ENCODE peak calls at places on chromosomes 11 and 22, in six cellular contexts. One of them, this sample, is unnamed.

GRCh38 chr11:36214484-36214883 is 74.7 kb downstream of the COMMD9 start:
- DNase-seq in K562: no peak
- DNase-seq in Panc1: no peak
- DNase-seq in SK-N-SH: no peak
- DNase-seq in HepG2: no peak
- DNase-seq in GM12878: no peak
- DNase-seq in this sample: no peak

GRCh38 chr11:1304376-1304775 is 5.1 kb downstream of the TOLLIP start:
- DNase-seq in K562: no peak
- DNase-seq in Panc1: no peak
- DNase-seq in SK-N-SH: no peak
- DNase-seq in HepG2: peak; percentile 81
- DNase-seq in GM12878: no peak
- DNase-seq in this sample: no peak

GRCh38 chr11:819129-819931 is 616 bp downstream of the PNPLA2 start:
- DNase-seq in K562: peak; percentile 95
- DNase-seq in Panc1: no peak
- DNase-seq in SK-N-SH: peak; percentile 98
- DNase-seq in HepG2: peak; percentile 77
- DNase-seq in GM12878: no peak
- DNase-seq in this sample: no peak

GRCh38 chr11:115765803-115766239 is 261.6 kb upstream of the CADM1 start:
- DNase-seq in K562: no peak
- DNase-seq in Panc1: no peak
- DNase-seq in SK-N-SH: no peak
- DNase-seq in HepG2: no peak
- DNase-seq in GM12878: no peak
- DNase-seq in this sample: no peak

GRCh38 chr11:113090716-113091577 is 129.7 kb downstream of the NCAM1 start:
- DNase-seq in K562: no peak
- DNase-seq in Panc1: peak; percentile 17
- DNase-seq in SK-N-SH: peak; percentile 22
- DNase-seq in HepG2: no peak
- DNase-seq in GM12878: no peak
- DNase-seq in this sample: no peak

GRCh38 chr11:26319906-26320305 is 12.0 kb upstream of the ANO3 start:
- DNase-seq in K562: no peak
- DNase-seq in Panc1: no peak
- DNase-seq in SK-N-SH: no peak
- DNase-seq in HepG2: no peak
- DNase-seq in GM12878: no peak
- DNase-seq in this sample: no peak

GRCh38 chr22:44587004-44587793 is 89.2 kb upstream of the RTL6 start:
- DNase-seq in K562: no peak
- DNase-seq in Panc1: no peak
- DNase-seq in SK-N-SH: no peak
- DNase-seq in HepG2: no peak
- DNase-seq in GM12878: no peak
- DNase-seq in this sample: no peak

GRCh38 chr22:19169947-19170318 is 8.6 kb downstream of the SLC25A1 start:
- DNase-seq in K562: no peak
- DNase-seq in Panc1: no peak
- DNase-seq in SK-N-SH: no peak
- DNase-seq in HepG2: no peak
- DNase-seq in GM12878: no peak
- DNase-seq in this sample: no peak

GRCh38 chr11:1936072-1936780 is 10.9 kb upstream of the MRPL23 start:
- DNase-seq in K562: no peak
- DNase-seq in Panc1: no peak
- DNase-seq in SK-N-SH: peak; percentile 32
- DNase-seq in HepG2: no peak
- DNase-seq in GM12878: no peak
- DNase-seq in this sample: no peak

GRCh38 chr11:87967459-87967858 is 207.8 kb downstream of the RAB38 start:
- DNase-seq in K562: no peak
- DNase-seq in Panc1: no peak
- DNase-seq in SK-N-SH: no peak
- DNase-seq in HepG2: no peak
- DNase-seq in GM12878: no peak
- DNase-seq in this sample: no peak

GRCh38 chr11:43493431-43493830 is 134.7 kb downstream of the TTC17 start:
- DNase-seq in K562: no peak
- DNase-seq in Panc1: no peak
- DNase-seq in SK-N-SH: no peak
- DNase-seq in HepG2: no peak
- DNase-seq in GM12878: no peak
- DNase-seq in this sample: no peak

GRCh38 chr11:64117763-64118459 is 48.0 kb downstream of the MACROD1 start:
- DNase-seq in K562: no peak
- DNase-seq in Panc1: no peak
- DNase-seq in SK-N-SH: no peak
- DNase-seq in HepG2: no peak
- DNase-seq in GM12878: no peak
- DNase-seq in this sample: no peak

GRCh38 chr22:35561796-35562526 is 21.3 kb downstream of the RASD2 start:
- DNase-seq in K562: peak; percentile 53
- DNase-seq in Panc1: no peak
- DNase-seq in SK-N-SH: no peak
- DNase-seq in HepG2: no peak
- DNase-seq in GM12878: no peak
- DNase-seq in this sample: peak; percentile 70

GRCh38 chr11:287821-288327 is 1.1 kb upstream of the PGGHG start:
- DNase-seq in K562: peak; percentile 48
- DNase-seq in Panc1: no peak
- DNase-seq in SK-N-SH: peak; percentile 56
- DNase-seq in HepG2: no peak
- DNase-seq in GM12878: no peak
- DNase-seq in this sample: no peak

GRCh38 chr22:38129021-38129420 is 18.5 kb upstream of the BAIAP2L2 start:
- DNase-seq in K562: no peak
- DNase-seq in Panc1: no peak
- DNase-seq in SK-N-SH: no peak
- DNase-seq in HepG2: no peak
- DNase-seq in GM12878: no peak
- DNase-seq in this sample: no peak

GRCh38 chr11:134762248-134763029 is 350.4 kb upstream of the B3GAT1 start:
- DNase-seq in K562: peak; percentile 16
- DNase-seq in Panc1: no peak
- DNase-seq in SK-N-SH: no peak
- DNase-seq in HepG2: no peak
- DNase-seq in GM12878: no peak
- DNase-seq in this sample: no peak

GRCh38 chr11:61756452-61757212 is 4.2 kb downstream of the MYRF start:
- DNase-seq in K562: peak; percentile 74
- DNase-seq in Panc1: no peak
- DNase-seq in SK-N-SH: no peak
- DNase-seq in HepG2: peak; percentile 94
- DNase-seq in GM12878: peak; percentile 73
- DNase-seq in this sample: peak; percentile 56

GRCh38 chr11:118790357-118791014 is 478 bp downstream of the DDX6 start:
- DNase-seq in K562: peak; percentile 80
- DNase-seq in Panc1: no peak
- DNase-seq in SK-N-SH: peak; percentile 79
- DNase-seq in HepG2: peak; percentile 59
- DNase-seq in GM12878: peak; percentile 26
- DNase-seq in this sample: no peak

GRCh38 chr11:118791961-118792578 is 1.1 kb upstream of the DDX6 start:
- DNase-seq in K562: peak; percentile 32
- DNase-seq in Panc1: no peak
- DNase-seq in SK-N-SH: peak; percentile 57
- DNase-seq in HepG2: no peak
- DNase-seq in GM12878: no peak
- DNase-seq in this sample: no peak

GRCh38 chr11:118791015-118791960 is at the start of gene DDX6:
- DNase-seq in K562: peak; percentile 91
- DNase-seq in Panc1: no peak
- DNase-seq in SK-N-SH: peak; percentile 94
- DNase-seq in HepG2: peak; percentile 67
- DNase-seq in GM12878: peak; percentile 19
- DNase-seq in this sample: peak; percentile 45

GRCh38 chr11:118792642-118793124 is 1.7 kb upstream of the DDX6 start:
- DNase-seq in K562: peak; percentile 92
- DNase-seq in Panc1: no peak
- DNase-seq in SK-N-SH: peak; percentile 83
- DNase-seq in HepG2: peak; percentile 92
- DNase-seq in GM12878: peak; percentile 91
- DNase-seq in this sample: peak; percentile 91

GRCh38 chr11:118789501-118790356 is 1.2 kb downstream of the DDX6 start:
- DNase-seq in K562: peak; percentile 38
- DNase-seq in Panc1: no peak
- DNase-seq in SK-N-SH: no peak
- DNase-seq in HepG2: no peak
- DNase-seq in GM12878: peak; percentile 19
- DNase-seq in this sample: no peak
- TF ChIP-seq SIN3A in K562: no peak
- TF ChIP-seq SIN3A in Panc1: no peak
- TF ChIP-seq SIN3A in SK-N-SH: no peak
- TF ChIP-seq SIN3A in HepG2: no peak
- TF ChIP-seq SIN3A in GM12878: no peak
- TF ChIP-seq SIN3A in this sample: no peak

GRCh38 chr22:30444632-30445437 is 19.3 kb downstream of the MTFP1 start:
- DNase-seq in K562: peak; percentile 82
- DNase-seq in Panc1: no peak
- DNase-seq in SK-N-SH: peak; percentile 86
- DNase-seq in HepG2: peak; percentile 41
- DNase-seq in GM12878: no peak
- DNase-seq in this sample: peak; percentile 54
- TF ChIP-seq SIN3A in K562: no peak
- TF ChIP-seq SIN3A in Panc1: no peak
- TF ChIP-seq SIN3A in SK-N-SH: no peak
- TF ChIP-seq SIN3A in HepG2: no peak
- TF ChIP-seq SIN3A in GM12878: no peak
- TF ChIP-seq SIN3A in this sample: peak; percentile 46

GRCh38 chr22:20503816-20504215 is 3.6 kb upstream of the MED15 start:
- DNase-seq in K562: no peak
- DNase-seq in Panc1: no peak
- DNase-seq in SK-N-SH: no peak
- DNase-seq in HepG2: no peak
- DNase-seq in GM12878: no peak
- DNase-seq in this sample: no peak
- TF ChIP-seq SIN3A in K562: no peak
- TF ChIP-seq SIN3A in Panc1: no peak
- TF ChIP-seq SIN3A in SK-N-SH: no peak
- TF ChIP-seq SIN3A in HepG2: no peak
- TF ChIP-seq SIN3A in GM12878: no peak
- TF ChIP-seq SIN3A in this sample: no peak

DNA sequence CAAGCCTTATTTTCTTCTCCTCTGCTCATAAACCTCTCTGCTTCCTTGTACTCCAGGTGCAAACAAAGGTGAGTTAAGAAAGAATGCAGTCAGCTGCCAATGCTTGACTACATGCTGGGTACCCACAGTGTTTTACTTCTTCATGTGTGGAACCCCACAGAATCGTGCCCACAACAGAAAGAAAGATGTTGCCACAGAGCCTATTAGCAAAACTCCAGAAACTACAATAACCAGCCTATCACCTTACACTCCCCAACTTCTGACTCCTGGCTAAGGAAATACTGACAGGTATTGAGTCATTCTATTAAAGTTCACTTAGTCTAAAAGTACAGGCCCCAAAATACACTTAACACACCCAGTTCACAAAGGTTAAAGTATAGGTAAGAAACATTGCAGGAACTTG is 56.9 kb upstream of the CCDC89 start:
- DNase-seq in K562: no peak
- DNase-seq in Panc1: no peak
- DNase-seq in SK-N-SH: no peak
- DNase-seq in HepG2: no peak
- DNase-seq in GM12878: no peak
- DNase-seq in this sample: no peak
- TF ChIP-seq SIN3A in K562: no peak
- TF ChIP-seq SIN3A in Panc1: no peak
- TF ChIP-seq SIN3A in SK-N-SH: no peak
- TF ChIP-seq SIN3A in HepG2: no peak
- TF ChIP-seq SIN3A in GM12878: no peak
- TF ChIP-seq SIN3A in this sample: no peak

DNA sequence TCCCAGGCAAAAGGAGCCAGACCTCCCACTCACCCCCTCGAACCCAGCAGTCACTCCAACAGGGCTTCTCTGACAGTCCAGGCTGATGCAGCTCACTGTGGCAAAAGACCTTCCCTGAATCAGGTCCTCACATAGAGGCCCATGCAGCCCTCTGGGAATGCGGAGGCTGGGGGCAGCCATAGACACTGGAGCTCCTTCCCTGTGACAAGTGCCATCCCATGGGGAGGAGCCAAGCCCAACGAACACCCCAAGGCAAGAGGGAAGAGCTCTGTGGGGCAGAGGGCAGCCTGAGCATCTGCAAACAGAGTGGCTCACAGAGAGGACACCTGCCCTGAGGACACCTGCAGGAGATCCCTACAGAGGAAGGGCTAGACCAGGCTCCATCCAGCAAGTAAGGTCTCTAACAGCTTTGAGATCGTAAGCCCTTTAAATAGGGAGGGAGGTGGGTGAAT is at the start of gene LINC01488:
- DNase-seq in K562: no peak
- DNase-seq in Panc1: no peak
- DNase-seq in SK-N-SH: no peak
- DNase-seq in HepG2: no peak
- DNase-seq in GM12878: no peak
- DNase-seq in this sample: no peak
- TF ChIP-seq SIN3A in K562: no peak
- TF ChIP-seq SIN3A in Panc1: no peak
- TF ChIP-seq SIN3A in SK-N-SH: no peak
- TF ChIP-seq SIN3A in HepG2: no peak
- TF ChIP-seq SIN3A in GM12878: no peak
- TF ChIP-seq SIN3A in this sample: no peak

DNA sequence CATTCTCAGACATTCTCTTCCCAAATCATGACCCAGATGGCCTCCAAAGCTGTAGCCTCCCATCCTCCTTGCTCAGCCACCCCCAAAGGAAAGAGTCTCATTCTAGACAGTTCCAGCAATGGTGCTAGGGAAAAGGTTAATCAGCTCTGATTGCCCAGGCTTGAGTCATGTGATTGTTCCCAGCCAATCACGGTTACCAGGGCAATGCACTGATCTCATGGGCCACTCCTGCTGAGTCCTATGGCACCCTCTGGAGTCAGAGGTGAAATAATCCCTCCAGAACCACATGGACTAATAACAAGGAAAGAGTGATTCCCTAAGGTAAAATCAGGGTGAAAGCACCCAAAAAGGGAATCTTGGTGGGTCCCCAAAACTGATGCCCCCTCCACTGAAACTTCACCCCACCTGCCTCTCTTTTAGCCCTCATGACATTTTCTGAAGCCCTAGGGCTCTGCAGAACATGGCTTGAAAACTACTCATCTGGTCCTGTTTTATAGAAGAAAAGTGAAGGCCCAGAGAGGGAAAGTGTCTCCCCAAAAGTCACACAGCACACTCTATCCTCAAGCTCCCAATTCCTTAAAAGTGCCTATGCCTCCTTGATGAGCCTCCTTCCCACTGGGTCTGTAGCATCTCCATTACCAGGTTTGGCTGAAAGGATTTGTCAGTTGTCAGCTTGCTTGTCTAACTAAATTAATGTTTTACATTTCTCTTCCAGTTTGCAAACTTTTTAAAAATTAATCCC is 203.7 kb downstream of the MN1 start:
- DNase-seq in K562: peak; percentile 62
- DNase-seq in Panc1: no peak
- DNase-seq in SK-N-SH: no peak
- DNase-seq in HepG2: no peak
- DNase-seq in GM12878: no peak
- DNase-seq in this sample: peak; percentile 22
- TF ChIP-seq SIN3A in K562: no peak
- TF ChIP-seq SIN3A in Panc1: no peak
- TF ChIP-seq SIN3A in SK-N-SH: no peak
- TF ChIP-seq SIN3A in HepG2: no peak
- TF ChIP-seq SIN3A in GM12878: no peak
- TF ChIP-seq SIN3A in this sample: no peak